ENCODE peak calls at places on chromosomes 11 and 22, in five cellular contexts. F is K562, H is A549, C is HepG2, I is endothelial cell of umbilical vein. K is an unnamed sample.

GRCh38 chr11:27401760-27402316 is 38.8 kb upstream of the CCDC34 start:
- DNase-seq in F (no peak), H (peak), C (peak), I (no peak), K (no peak)

GRCh38 chr11:17479284-17480214 is 2.9 kb upstream of the ABCC8 start:
- DNase-seq in F (peak), H (peak), C (no peak), I (peak), K (no peak)

GRCh38 chr11:95345243-95345642 is 114.2 kb upstream of the SESN3 start:
- DNase-seq in F (no peak), H (no peak), C (no peak), I (no peak), K (no peak)

GRCh38 chr11:96520939-96521338 is 131.1 kb downstream of the JRKL start:
- DNase-seq in F (no peak), H (no peak), C (no peak), I (no peak), K (no peak)

GRCh38 chr22:47331750-47332149 is 569.3 kb downstream of the TBC1D22A start:
- DNase-seq in F (no peak), H (no peak), C (no peak), I (no peak), K (no peak)

GRCh38 chr22:46373838-46374662 is 38.5 kb downstream of the TRMU start:
- DNase-seq in F (no peak), H (no peak), C (no peak), I (peak), K (no peak)

GRCh38 chr11:79506124-79506523 is 65.3 kb upstream of the TENM4 start:
- DNase-seq in F (no peak), H (no peak), C (no peak), I (no peak), K (no peak)

GRCh38 chr11:68954970-68955958 is 25.5 kb downstream of the MRGPRD start:
- DNase-seq in F (peak), H (peak), C (no peak), I (peak), K (peak)

GRCh38 chr22:39954584-39955055 is 5.6 kb upstream of the TMA7B start:
- DNase-seq in F (no peak), H (no peak), C (peak), I (no peak), K (no peak)

GRCh38 chr22:26590525-26590858 is 560 bp upstream of the TPST2 start:
- DNase-seq in F (peak), H (no peak), C (peak), I (no peak), K (no peak)

GRCh38 chr22:45626198-45626651 is 45.4 kb upstream of the ATXN10 start:
- DNase-seq in F (no peak), H (peak), C (peak), I (no peak), K (no peak)

GRCh38 chr11:1647901-1648721 is 18.5 kb downstream of the KRTAP5-5 start:
- DNase-seq in F (no peak), H (no peak), C (no peak), I (no peak), K (no peak)

GRCh38 chr11:48141475-48142100 is 75.0 kb upstream of the OR4B1 start:
- DNase-seq in F (peak), H (peak), C (no peak), I (no peak), K (no peak)

GRCh38 chr22:44337658-44338004 is 24.9 kb upstream of the SHISAL1 start:
- DNase-seq in F (peak), H (peak), C (no peak), I (no peak), K (peak)

GRCh38 chr11:46489668-46490560 is 98.3 kb upstream of the CHRM4 start:
- DNase-seq in F (peak), H (peak), C (peak), I (peak), K (peak)

GRCh38 chr22:21639359-21639758 is 2.7 kb upstream of the SDF2L1 start:
- DNase-seq in F (no peak), H (no peak), C (no peak), I (no peak), K (no peak)

GRCh38 chr22:37629928-37630327 is 9.5 kb upstream of the SH3BP1 start:
- DNase-seq in F (no peak), H (no peak), C (no peak), I (no peak), K (no peak)

GRCh38 chr11:8709002-8709672 is 26.5 kb downstream of the RPL27A start:
- DNase-seq in F (no peak), H (no peak), C (no peak), I (no peak), K (no peak)

GRCh38 chr11:112401036-112401769 is 140.5 kb upstream of the PLET1 start:
- DNase-seq in F (no peak), H (no peak), C (no peak), I (no peak), K (no peak)

GRCh38 chr11:73326929-73327811 is 19.1 kb downstream of the ARHGEF17 start:
- DNase-seq in F (no peak), H (no peak), C (no peak), I (no peak), K (peak)

GRCh38 chr22:19535001-19535400 is 10.8 kb upstream of the CLDN5 start:
- DNase-seq in F (no peak), H (no peak), C (no peak), I (peak), K (peak)

GRCh38 chr22:40236131-40236665 is 58.5 kb downstream of the TNRC6B start:
- DNase-seq in F (no peak), H (no peak), C (no peak), I (no peak), K (no peak)

GRCh38 chr22:32042924-32043323 is at the start of gene SLC5A1:
- DNase-seq in F (no peak), H (no peak), C (no peak), I (no peak), K (no peak)

DNA sequence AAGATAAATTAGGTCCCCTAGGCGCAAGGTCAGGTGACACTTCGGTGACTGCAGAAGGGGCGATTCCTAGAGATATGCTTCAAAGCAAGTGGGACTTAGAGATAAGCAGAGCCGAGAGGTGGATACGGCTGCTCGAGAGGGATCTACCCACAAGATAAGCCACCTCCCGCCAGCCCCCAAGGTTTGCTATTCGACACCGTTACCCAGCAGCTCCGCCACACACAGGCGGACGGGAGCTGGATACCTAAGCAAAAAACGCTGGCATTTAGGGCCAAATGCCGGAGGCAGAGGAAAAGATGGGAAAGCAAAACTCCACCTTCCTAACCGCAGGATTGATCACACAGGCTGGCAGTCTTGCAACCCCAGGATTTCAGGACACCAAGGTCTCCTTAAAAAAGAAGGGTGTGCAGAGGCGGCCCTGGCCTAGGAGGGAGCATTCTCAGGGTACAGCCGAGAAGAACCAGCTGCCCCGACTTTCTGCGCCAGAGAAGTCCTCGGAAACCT is 709 bp downstream of the FTH1 start:
- DNase-seq in F (peak), H (peak), C (no peak), I (peak), K (peak)
- TF ChIP-seq MYC in F (peak), H (no peak), C (no peak), I (no peak), K (no peak)

DNA sequence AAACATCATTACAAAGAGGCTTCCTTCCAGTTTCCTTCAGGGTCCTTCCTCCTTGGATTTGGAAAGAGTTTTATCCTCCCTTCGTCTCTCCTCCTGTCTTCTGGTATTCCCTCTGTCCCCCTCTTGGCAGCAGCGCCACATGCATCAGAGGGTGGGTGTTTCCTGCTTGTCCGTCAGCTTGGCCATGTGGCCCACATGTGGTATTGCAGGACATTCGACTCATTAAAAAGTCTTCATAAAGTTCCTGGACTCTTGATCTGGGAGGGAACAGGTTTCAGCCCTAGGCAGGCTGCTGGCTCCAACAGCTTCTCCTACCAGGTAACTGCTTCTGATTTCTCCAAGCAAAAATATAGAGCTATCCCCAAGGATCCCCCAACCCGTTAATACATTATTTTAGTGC is 189.8 kb downstream of the CSNK2A3 start:
- DNase-seq in F (peak), H (peak), C (peak), I (no peak), K (peak)
- TF ChIP-seq CTCF in F (peak), H (no peak), C (no peak), I (no peak), K (no peak)

GRCh38 chr11:62592216-62592815 is 993 bp upstream of the TUT1 start:
- DNase-seq in F (peak), H (no peak), C (no peak), I (no peak), K (no peak)
- TF ChIP-seq POLR2A in F (no peak), H (no peak), C (no peak), I (no peak), K (no peak)

GRCh38 chr11:108825381-108825780 is 160.5 kb downstream of the DDX10 start:
- DNase-seq in F (no peak), H (no peak), C (no peak), I (peak), K (no peak)
- TF ChIP-seq MYC in F (no peak), H (no peak), C (no peak), I (no peak), K (no peak)

GRCh38 chr11:91239359-91239758 is 985.3 kb upstream of the FAT3 start:
- DNase-seq in F (no peak), H (no peak), C (no peak), I (no peak), K (no peak)
- TF ChIP-seq CTCF in F (no peak), H (no peak), C (no peak), I (no peak), K (no peak)

DNA sequence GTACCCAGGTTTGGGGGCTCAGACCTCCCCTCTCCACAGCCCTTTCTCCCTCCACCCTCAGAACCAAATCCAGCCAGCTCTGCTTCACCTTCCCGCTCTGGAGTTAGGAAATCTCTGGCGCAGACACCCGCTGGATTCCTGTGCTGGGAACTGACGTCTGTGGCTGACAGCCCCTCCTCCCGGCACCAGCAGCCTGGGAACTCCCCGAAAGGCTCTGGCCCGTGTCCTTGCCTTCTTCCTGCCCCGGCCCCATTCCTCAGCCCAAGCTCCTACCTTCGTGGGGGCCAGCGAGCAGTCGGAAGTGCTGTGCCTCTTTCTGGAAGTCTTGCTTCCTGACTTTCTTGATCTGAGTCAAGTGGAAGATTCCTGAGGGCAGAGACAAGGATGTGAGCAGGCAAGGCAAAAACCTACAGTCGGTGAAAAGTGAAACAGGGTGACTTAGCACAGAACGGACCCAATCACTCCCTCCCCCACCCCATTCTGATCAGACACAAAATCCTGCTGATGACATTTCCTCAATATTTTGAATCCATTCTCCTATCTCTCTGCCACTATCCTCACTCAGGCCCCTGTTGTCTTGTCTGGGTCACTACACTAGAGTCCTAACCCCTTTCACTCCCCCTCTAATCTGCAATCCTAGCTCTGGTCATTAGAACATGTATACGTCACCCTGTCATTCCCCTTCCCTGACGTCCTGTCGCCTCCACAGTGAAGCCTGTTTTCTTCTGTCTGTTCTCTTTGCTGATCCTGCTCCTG is 34.1 kb downstream of the CHRDL2 start:
- DNase-seq in F (peak), H (peak), C (peak), I (peak), K (no peak)
- TF ChIP-seq POLR2A in F (no peak), H (no peak), C (no peak), I (no peak), K (no peak)

GRCh38 chr11:67265633-67266423 is 445 bp upstream of the GRK2 start:
- DNase-seq in F (peak), H (peak), C (peak), I (peak), K (peak)
- TF ChIP-seq MYC in F (no peak), H (peak), C (peak), I (no peak), K (no peak)